ENCODE peak calls at places on chromosomes 3 and 15, in four cellular contexts. W, P, U and C are unnamed samples.

GRCh38 chr15:35932541-35932940 is 386.6 kb upstream of the DPH6 start:
- DNase-seq in U (no peak), W (no peak), P (no peak), C (no peak)

GRCh38 chr15:90388462-90389182 is 580 bp downstream of the IQGAP1 start:
- DNase-seq in U (peak), W (peak), P (no peak), C (peak)

GRCh38 chr15:49923671-49924070 is 195.4 kb downstream of the ATP8B4 start:
- DNase-seq in U (no peak), W (no peak), P (no peak), C (no peak)

GRCh38 chr15:74314897-74315438 is 52.5 kb downstream of the CYP11A1 start:
- DNase-seq in P (no peak), U (no peak), W (peak), C (no peak)

GRCh38 chr15:89356634-89357298 is 22.1 kb upstream of the POLG start:
- DNase-seq in U (no peak), P (no peak), W (no peak), C (no peak)

GRCh38 chr3:137032465-137033120 is 74.8 kb downstream of the IL20RB start:
- DNase-seq in U (peak), P (peak), W (peak), C (peak)

GRCh38 chr15:40498418-40498817 is 27.6 kb downstream of the CHST14 start:
- DNase-seq in W (no peak), P (no peak), U (no peak), C (no peak)

GRCh38 chr15:38378162-38378560 is 75.8 kb upstream of the FAM98B start:
- DNase-seq in P (no peak), U (no peak), W (no peak), C (no peak)

GRCh38 chr3:195932418-195933043 is 24.2 kb upstream of the TNK2 start:
- DNase-seq in P (no peak), W (no peak), U (no peak), C (no peak)

GRCh38 chr3:172341482-172342059 is 106.7 kb downstream of the GHSR start:
- DNase-seq in P (peak), W (peak), U (no peak), C (peak)

DNA sequence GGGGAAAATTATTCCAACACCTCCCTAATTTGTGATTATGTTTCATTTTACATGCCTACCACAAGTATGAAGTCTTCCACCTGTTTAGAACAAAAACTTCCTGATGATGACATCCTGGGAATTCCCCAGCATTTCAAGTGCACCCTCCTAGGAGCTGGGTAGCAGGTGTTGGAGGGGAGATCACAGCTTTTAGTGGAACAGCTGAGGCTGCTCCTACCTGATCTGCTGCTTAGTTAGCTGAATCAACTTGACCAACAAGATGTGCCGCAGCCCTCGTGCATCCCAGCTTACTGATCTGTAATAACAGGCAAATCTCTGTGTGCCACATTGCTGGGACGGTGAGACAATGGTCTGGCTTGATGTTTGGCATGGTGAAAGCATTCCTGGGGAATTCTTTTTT is 29.7 kb downstream of the TRAK1 start:
- DNase-seq in P (no peak), U (no peak), W (no peak), C (no peak)
- TF ChIP-seq SPI1 in P (no peak), U (no peak), W (no peak), C (no peak)

DNA sequence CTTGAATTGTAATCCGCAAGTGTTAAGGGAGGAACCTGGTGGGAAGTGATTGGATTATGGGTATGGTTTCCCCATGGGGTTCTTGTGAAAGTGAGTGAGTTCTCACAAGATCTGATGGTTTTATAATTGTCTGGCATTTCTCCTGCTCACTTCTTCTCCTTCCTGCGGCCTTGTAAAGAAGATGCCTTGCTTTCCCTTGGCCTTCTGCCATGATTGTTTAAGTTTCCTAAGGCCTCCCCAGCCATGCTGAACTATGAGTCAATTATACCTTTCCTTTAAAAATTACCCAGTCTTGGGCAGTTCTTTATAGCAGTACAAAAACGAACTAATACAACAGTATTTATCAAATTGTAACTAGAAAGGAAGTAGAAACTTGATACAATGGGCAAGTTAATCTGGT is 31.9 kb downstream of the IFT57 start:
- DNase-seq in W (no peak), P (no peak), U (no peak), C (no peak)
- TF ChIP-seq SPI1 in W (no peak), P (no peak), U (no peak), C (no peak)

GRCh38 chr15:68582864-68583263 is 4.1 kb downstream of the CORO2B start:
- DNase-seq in P (no peak), W (no peak), U (no peak), C (no peak)

GRCh38 chr15:68582236-68582635 is 3.4 kb downstream of the CORO2B start:
- DNase-seq in P (no peak), U (no peak), W (no peak), C (no peak)

GRCh38 chr15:68580026-68580882 is 1.5 kb downstream of the CORO2B start:
- DNase-seq in W (no peak), U (no peak), P (no peak), C (no peak)

GRCh38 chr15:68580883-68581155 is 2.0 kb downstream of the CORO2B start:
- DNase-seq in P (no peak), W (no peak), U (no peak), C (no peak)

DNA sequence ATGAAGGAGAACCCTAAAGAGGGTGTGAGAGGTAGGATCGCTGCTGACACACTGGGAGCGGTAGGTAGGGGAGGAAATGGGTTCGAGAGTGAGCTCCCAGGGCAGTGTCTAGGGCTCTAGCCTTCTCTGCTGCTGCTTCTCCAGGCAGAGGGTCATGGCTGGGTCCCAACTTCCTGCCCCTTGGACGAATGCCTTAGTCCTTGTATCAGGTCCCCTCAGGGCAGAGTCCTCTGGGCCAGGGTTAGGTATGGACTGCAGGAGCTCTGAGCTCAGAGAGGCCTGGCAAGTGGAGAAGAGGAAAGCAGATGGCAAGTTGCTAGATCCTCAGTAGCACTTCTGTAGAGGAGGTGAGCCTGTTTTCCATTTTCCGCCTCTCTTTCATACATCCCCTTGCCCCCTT is 2.9 kb downstream of the CORO2B start:
- DNase-seq in W (no peak), U (no peak), P (no peak), C (no peak)
- TF ChIP-seq SPI1 in W (no peak), U (no peak), P (no peak), C (no peak)

GRCh38 chr3:113668015-113668414 is 28.4 kb downstream of the USF3 start:
- DNase-seq in U (no peak), W (no peak), P (no peak), C (no peak)
- TF ChIP-seq SPI1 in U (peak), W (no peak), P (no peak), C (peak)

GRCh38 chr3:186239321-186239720 is 122.7 kb downstream of the DGKG start:
- DNase-seq in U (no peak), P (no peak), W (no peak), C (no peak)
- TF ChIP-seq SPI1 in U (no peak), P (no peak), W (no peak), C (no peak)

GRCh38 chr3:17747184-17747889 is 4.9 kb upstream of the TBC1D5 start:
- DNase-seq in P (peak), U (no peak), W (peak), C (peak)

GRCh38 chr3:17747890-17748247 is 5.4 kb upstream of the TBC1D5 start:
- DNase-seq in U (no peak), P (no peak), W (no peak), C (no peak)

GRCh38 chr3:17749281-17749680 is 6.8 kb upstream of the TBC1D5 start:
- DNase-seq in P (no peak), U (no peak), W (no peak), C (peak)

GRCh38 chr3:17752441-17752840 is 10.0 kb upstream of the TBC1D5 start:
- DNase-seq in W (no peak), P (no peak), U (no peak), C (peak)

GRCh38 chr3:17749705-17750293 is 7.4 kb upstream of the TBC1D5 start:
- DNase-seq in U (no peak), W (no peak), P (no peak), C (no peak)
- TF ChIP-seq SPI1 in U (no peak), W (no peak), P (no peak), C (no peak)

GRCh38 chr3:184598220-184598927 is 36.8 kb downstream of the EPHB3 start:
- DNase-seq in P (no peak), W (no peak), U (no peak), C (no peak)

GRCh38 chr3:184596886-184597575 is 35.4 kb downstream of the EPHB3 start:
- DNase-seq in U (no peak), W (no peak), P (no peak), C (no peak)

GRCh38 chr3:184599143-184599542 is 37.6 kb downstream of the EPHB3 start:
- DNase-seq in P (no peak), W (no peak), U (no peak), C (no peak)

GRCh38 chr3:184596233-184596632 is 34.6 kb downstream of the EPHB3 start:
- DNase-seq in W (no peak), P (no peak), U (no peak), C (no peak)

GRCh38 chr3:184597783-184598182 is 36.2 kb downstream of the EPHB3 start:
- DNase-seq in W (no peak), P (no peak), U (no peak), C (no peak)
- TF ChIP-seq SPI1 in W (no peak), P (no peak), U (no peak), C (no peak)

DNA sequence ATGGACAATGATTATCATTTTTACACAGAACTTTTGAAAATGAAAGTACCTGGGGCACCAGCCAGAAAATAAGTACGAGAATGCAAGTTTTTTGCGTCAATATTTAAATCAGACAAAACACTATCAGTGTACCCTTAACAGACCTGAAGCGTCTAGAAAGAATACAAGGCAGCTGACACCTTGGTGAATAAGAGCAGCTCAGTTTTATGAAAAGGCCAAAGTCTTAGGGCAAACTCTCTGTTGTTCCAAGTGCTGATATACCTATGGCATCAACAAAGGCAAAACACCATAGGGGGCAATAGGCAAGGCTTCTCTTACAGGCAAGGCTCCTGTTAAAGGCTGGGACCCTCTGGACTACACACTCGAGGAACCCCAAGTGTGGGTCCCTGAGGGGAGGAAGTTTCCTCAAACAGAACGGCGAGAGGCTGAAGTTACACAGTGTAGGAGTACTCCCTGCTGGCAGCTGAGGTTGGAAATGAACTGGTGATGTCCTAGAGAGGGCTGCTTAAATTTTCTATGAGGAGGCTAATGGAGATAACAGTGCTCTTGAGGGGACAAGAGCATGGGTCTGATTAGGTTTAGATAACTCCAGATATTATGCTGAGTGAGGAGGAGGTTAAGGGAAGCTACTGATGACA is 291.0 kb downstream of the TIGIT start:
- DNase-seq in W (no peak), P (peak), U (no peak), C (no peak)
- TF ChIP-seq SPI1 in W (no peak), P (no peak), U (no peak), C (no peak)

GRCh38 chr3:73511555-73511954 is 113.2 kb downstream of the PDZRN3 start:
- DNase-seq in P (no peak), W (no peak), U (no peak), C (no peak)

GRCh38 chr3:73509066-73509465 is 115.7 kb downstream of the PDZRN3 start:
- DNase-seq in U (no peak), P (no peak), W (no peak), C (no peak)

GRCh38 chr3:73510784-73511183 is 114.0 kb downstream of the PDZRN3 start:
- DNase-seq in W (no peak), P (no peak), U (no peak), C (no peak)

GRCh38 chr3:73509812-73510211 is 114.9 kb downstream of the PDZRN3 start:
- DNase-seq in P (no peak), W (no peak), U (no peak), C (no peak)

DNA sequence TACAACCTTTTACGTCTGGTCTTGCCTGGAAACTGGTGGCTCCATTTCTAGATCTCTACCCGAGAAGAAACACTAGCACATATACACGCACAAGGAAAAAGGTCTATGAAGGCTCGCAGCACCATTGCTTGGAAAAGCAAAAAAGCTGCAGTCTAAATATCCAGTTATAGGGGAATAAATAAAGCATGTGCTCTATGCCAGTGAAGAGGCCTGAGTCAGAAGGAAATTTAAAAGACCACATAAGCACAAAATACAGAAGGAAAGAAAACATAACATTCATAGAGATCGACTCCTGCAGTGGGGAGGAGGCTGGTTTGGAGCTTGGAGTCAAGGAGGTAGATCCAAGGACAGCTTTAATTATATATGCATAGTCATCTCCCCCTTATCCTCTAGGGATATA is 114.4 kb downstream of the PDZRN3 start:
- DNase-seq in U (no peak), P (no peak), W (no peak), C (no peak)
- TF ChIP-seq SPI1 in U (no peak), P (no peak), W (no peak), C (no peak)